ENCODE peak calls at places on chromosomes 7 and 10, in six cellular contexts. O, W, L, F, R and D are unnamed samples.

GRCh38 chr10:4704034-4704545 is 121.9 kb upstream of the AKR1E2 start:
- DNase-seq in O (no peak), F (no peak), W (peak; percentile 89), R (peak; percentile 80), L (no peak), D (no peak)

GRCh38 chr10:23081156-23081833 is 14.1 kb upstream of the MSRB2 start:
- DNase-seq in O (no peak), R (no peak), L (no peak), W (peak; percentile 53), F (no peak), D (no peak)

GRCh38 chr7:122887848-122888247 is 1.6 kb upstream of the CADPS2 start:
- DNase-seq in W (no peak), O (no peak), L (no peak), R (no peak), F (no peak), D (no peak)

GRCh38 chr10:77351386-77351785 is 286.2 kb downstream of the KCNMA1 start:
- DNase-seq in W (peak; percentile 82), L (no peak), R (no peak), O (no peak), F (no peak), D (no peak)

GRCh38 chr10:71737356-71738172 is 18.0 kb upstream of the C10orf105 start:
- DNase-seq in W (no peak), R (no peak), F (no peak), L (no peak), O (no peak), D (no peak)

GRCh38 chr10:43202657-43203490 is 64.0 kb downstream of the RASGEF1A start:
- DNase-seq in O (peak; percentile 77), W (no peak), F (peak; percentile 50), L (peak; percentile 21), R (no peak), D (no peak)

GRCh38 chr7:129951076-129952011 is 1.4 kb downstream of the UBE2H start:
- DNase-seq in W (no peak), O (no peak), F (no peak), L (peak; percentile 32), R (no peak), D (no peak)

GRCh38 chr7:22783421-22783820 is 39.2 kb downstream of the TOMM7 start:
- DNase-seq in F (no peak), O (no peak), L (no peak), W (no peak), R (no peak), D (no peak)

GRCh38 chr7:140263277-140263676 is 86.5 kb upstream of the KDM7A start:
- DNase-seq in F (no peak), R (no peak), O (no peak), L (no peak), W (no peak), D (no peak)

GRCh38 chr10:29482591-29483421 is 152.0 kb downstream of the SVIL start:
- DNase-seq in O (no peak), W (peak; percentile 60), L (no peak), R (no peak), F (no peak), D (no peak)

GRCh38 chr10:46530249-46531186 is 25.9 kb downstream of the GPRIN2 start:
- DNase-seq in L (no peak), F (peak; percentile 33), O (peak; percentile 42), W (peak; percentile 83), R (no peak), D (no peak)

DNA sequence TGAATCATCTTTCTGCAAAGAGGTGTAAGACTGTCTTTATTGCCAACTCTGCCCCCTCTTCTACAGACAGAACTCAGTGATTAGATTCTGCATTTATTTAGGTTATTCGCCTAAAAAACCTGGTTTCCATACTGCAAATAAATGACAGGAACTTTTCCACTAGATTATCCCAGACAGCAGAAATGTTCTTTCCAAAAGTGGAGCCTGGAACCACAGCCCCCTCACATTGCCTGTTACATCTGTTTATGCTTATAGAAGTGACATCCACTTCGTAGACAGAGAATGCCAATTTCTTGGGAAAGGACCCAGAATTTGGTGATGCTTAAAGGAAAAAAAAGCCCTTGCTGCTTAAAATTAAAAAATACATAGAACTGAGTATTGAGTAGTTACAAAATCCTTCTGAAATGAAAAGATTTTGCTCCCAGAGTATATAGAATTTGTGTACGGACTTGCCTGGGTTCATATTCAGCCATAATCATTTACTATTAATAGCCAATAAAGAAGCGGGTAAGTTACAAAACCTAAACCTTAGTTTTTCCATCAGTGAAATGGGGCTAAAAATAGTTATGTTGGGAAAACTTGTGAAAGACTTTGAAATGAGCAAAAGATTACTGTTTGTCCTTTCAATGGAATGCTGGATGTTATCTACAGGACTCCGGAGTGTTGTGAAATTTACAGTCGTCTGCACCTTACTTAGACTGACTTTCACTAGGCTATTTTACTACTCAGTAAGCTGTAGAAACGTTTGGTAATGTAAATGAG is 1.2 kb upstream of the PPP1R9A start:
- DNase-seq in F (no peak), L (no peak), W (no peak), O (no peak), R (no peak), D (no peak)
- H3K27me3 ChIP-seq in F (no peaks in the 10 kb centered on the region), L (no peaks in the 10 kb centered on the region), W (peaks cover 4% of the 10 kb centered on the region), O (no peaks in the 10 kb centered on the region), R (no peaks in the 10 kb centered on the region), D (no peaks in the 10 kb centered on the region)

GRCh38 chr10:5788969-5789368 is 24.3 kb downstream of the GDI2 start:
- DNase-seq in F (no peak), L (no peak), O (no peak), R (no peak), W (no peak), D (no peak)

GRCh38 chr10:5789626-5790025 is 23.6 kb downstream of the GDI2 start:
- DNase-seq in F (no peak), L (no peak), O (no peak), W (no peak), R (no peak), D (no peak)
- H3K4me1 ChIP-seq in F (no peaks in the 10 kb centered on the region), L (no peaks in the 10 kb centered on the region), O (no peaks in the 10 kb centered on the region), W (no peaks in the 10 kb centered on the region), R (no peaks in the 10 kb centered on the region), D (peaks cover 3% of the 10 kb centered on the region)

GRCh38 chr10:85513450-85513849 is 853.1 kb downstream of the GRID1 start:
- DNase-seq in L (no peak), F (no peak), O (no peak), W (no peak), R (no peak), D (no peak)

GRCh38 chr10:85510682-85511081 is 855.9 kb downstream of the GRID1 start:
- DNase-seq in F (no peak), R (no peak), L (no peak), O (no peak), W (no peak), D (no peak)

DNA sequence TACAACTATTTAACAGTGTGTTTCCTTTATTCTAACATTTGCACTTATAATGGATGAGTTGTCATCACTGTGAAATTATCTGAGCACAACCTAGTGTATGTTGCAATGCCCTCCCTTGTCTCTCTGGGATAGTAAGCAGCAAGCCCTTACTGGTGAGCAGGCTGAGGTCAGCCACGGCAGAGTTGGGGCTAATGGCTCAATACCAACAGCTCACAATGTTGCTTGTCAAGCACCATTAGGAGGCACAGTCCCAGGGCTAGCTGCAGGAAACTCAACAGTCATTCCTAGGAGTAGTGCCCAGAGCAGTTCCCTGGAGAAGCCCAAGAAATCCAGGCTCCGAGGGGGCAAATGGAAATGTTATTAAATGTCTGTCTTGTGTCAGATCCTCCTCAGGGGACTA is 858.4 kb downstream of the GRID1 start:
- DNase-seq in O (no peak), F (no peak), L (no peak), R (no peak), W (no peak), D (no peak)
- H3K4me3 ChIP-seq in O (no peak overlapping the region), F (no peak overlapping the region), L (no peak overlapping the region), R (no peak overlapping the region), W (no peak overlapping the region), D (no peak overlapping the region)

GRCh38 chr7:149751058-149751775 is 22.2 kb downstream of the ZNF467 start:
- DNase-seq in R (no peak), W (no peak), O (no peak), L (no peak), F (no peak), D (no peak)

GRCh38 chr7:149752646-149753045 is 20.7 kb downstream of the ZNF467 start:
- DNase-seq in W (no peak), L (no peak), R (no peak), O (no peak), F (no peak), D (no peak)

GRCh38 chr7:149753370-149754233 is 19.8 kb downstream of the ZNF467 start:
- DNase-seq in O (peak; percentile 75), R (peak; percentile 36), F (no peak), L (no peak), W (peak; percentile 34), D (no peak)

GRCh38 chr7:149748223-149748874 is 25.0 kb downstream of the ZNF467 start:
- DNase-seq in O (no peak), L (no peak), F (no peak), R (no peak), W (no peak), D (no peak)

GRCh38 chr7:149750122-149750845 is 23.1 kb downstream of the ZNF467 start:
- DNase-seq in L (no peak), R (no peak), O (no peak), F (no peak), W (no peak), D (no peak)
- H3K27me3 ChIP-seq in L (no peaks in the 10 kb centered on the region), R (no peaks in the 10 kb centered on the region), O (no peaks in the 10 kb centered on the region), F (no peaks in the 10 kb centered on the region), W (no peaks in the 10 kb centered on the region), D (no peaks in the 10 kb centered on the region)

GRCh38 chr10:112813866-112814596 is 136.0 kb upstream of the TCF7L2 start:
- DNase-seq in O (no peak), F (no peak), R (no peak), W (no peak), L (no peak), D (no peak)
- H3K4me1 ChIP-seq in O (no peaks in the 10 kb centered on the region), F (no peaks in the 10 kb centered on the region), R (peaks cover 64% of the 10 kb centered on the region), W (peaks cover 17% of the 10 kb centered on the region), L (peaks cover 14% of the 10 kb centered on the region), D (peaks cover 25% of the 10 kb centered on the region)

DNA sequence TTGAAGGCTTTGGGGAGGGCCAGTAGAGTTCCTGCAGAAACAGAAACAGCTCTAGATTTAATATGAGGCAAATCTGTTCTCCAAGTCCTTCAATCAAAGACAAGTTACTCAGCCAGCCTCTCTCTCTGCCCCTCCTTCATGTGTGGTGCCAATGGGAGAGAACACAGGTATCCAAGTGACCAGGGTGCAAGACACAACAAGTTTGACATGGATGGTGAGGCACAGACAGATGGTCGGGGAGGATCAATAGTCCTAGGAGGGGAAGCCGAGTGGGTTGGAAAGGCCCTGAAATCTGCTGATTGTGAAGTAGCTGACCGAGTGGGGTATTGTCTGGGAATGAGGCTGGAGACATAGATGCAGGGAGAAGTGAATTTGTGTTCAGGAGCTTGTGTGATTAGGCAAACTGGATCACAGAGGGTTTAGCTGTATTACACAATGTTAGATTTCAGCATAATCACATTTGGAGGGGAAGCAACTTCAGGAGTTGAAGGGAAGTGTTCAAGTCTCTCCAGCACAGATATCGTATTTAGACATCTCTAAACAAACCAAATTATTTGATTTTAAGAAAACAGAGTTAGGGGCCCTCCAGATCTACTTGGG is 1.5 kb downstream of the GIMAP1 start:
- DNase-seq in F (no peak), L (no peak), W (no peak), R (no peak), O (no peak), D (no peak)
- H3K4me3 ChIP-seq in F (peak overlapping the region; percentile 39), L (no peak overlapping the region), W (no peak overlapping the region), R (no peak overlapping the region), O (peak overlapping the region; percentile 86), D (peak overlapping the region; percentile 66)